ENCODE peak calls at places on chromosomes 11 and 22, in four cellular contexts. One of them, this sample, is unnamed.

GRCh38 chr22:48320671-48321515 is 1506.8 kb downstream of the BRD1 start:
- DNase-seq in HFF-Myc: no peak
- DNase-seq in fibroblast of mammary gland: no peak
- DNase-seq in heart right ventricle: no peak
- DNase-seq in this sample: no peak

GRCh38 chr11:66323684-66324083 is 6.8 kb upstream of the CD248 start:
- DNase-seq in HFF-Myc: no peak
- DNase-seq in fibroblast of mammary gland: no peak
- DNase-seq in heart right ventricle: no peak
- DNase-seq in this sample: no peak

GRCh38 chr11:26276798-26277424 is 55.0 kb upstream of the ANO3 start:
- DNase-seq in HFF-Myc: peak; percentile 46
- DNase-seq in fibroblast of mammary gland: peak; percentile 82
- DNase-seq in heart right ventricle: peak; percentile 11
- DNase-seq in this sample: peak; percentile 66

GRCh38 chr11:1528710-1529109 is 42.1 kb upstream of the MOB2 start:
- DNase-seq in HFF-Myc: no peak
- DNase-seq in fibroblast of mammary gland: no peak
- DNase-seq in heart right ventricle: no peak
- DNase-seq in this sample: no peak

GRCh38 chr22:28333106-28333505 is 346.5 kb downstream of the TTC28 start:
- DNase-seq in HFF-Myc: no peak
- DNase-seq in fibroblast of mammary gland: no peak
- DNase-seq in heart right ventricle: no peak
- DNase-seq in this sample: no peak

GRCh38 chr11:118643995-118644345 is 35.5 kb downstream of the TREH start:
- DNase-seq in HFF-Myc: no peak
- DNase-seq in fibroblast of mammary gland: no peak
- DNase-seq in heart right ventricle: no peak
- DNase-seq in this sample: no peak

GRCh38 chr11:96319901-96320656 is 22.9 kb downstream of the MAML2 start:
- DNase-seq in HFF-Myc: no peak
- DNase-seq in fibroblast of mammary gland: no peak
- DNase-seq in heart right ventricle: no peak
- DNase-seq in this sample: no peak

GRCh38 chr22:29093501-29093921 is 20.7 kb downstream of the KREMEN1 start:
- DNase-seq in HFF-Myc: peak; percentile 94
- DNase-seq in fibroblast of mammary gland: peak; percentile 90
- DNase-seq in heart right ventricle: no peak
- DNase-seq in this sample: no peak

GRCh38 chr22:33969052-33969451 is 48.8 kb upstream of the LARGE1 start:
- DNase-seq in HFF-Myc: no peak
- DNase-seq in fibroblast of mammary gland: peak; percentile 3
- DNase-seq in heart right ventricle: no peak
- DNase-seq in this sample: no peak

GRCh38 chr11:2777396-2777795 is 77.6 kb upstream of the KCNQ1OT1 start:
- DNase-seq in HFF-Myc: no peak
- DNase-seq in fibroblast of mammary gland: no peak
- DNase-seq in heart right ventricle: no peak
- DNase-seq in this sample: no peak

GRCh38 chr11:126163074-126163700 is 48.3 kb downstream of the RPUSD4 start:
- DNase-seq in HFF-Myc: peak; percentile 69
- DNase-seq in fibroblast of mammary gland: peak; percentile 88
- DNase-seq in heart right ventricle: no peak
- DNase-seq in this sample: no peak

GRCh38 chr11:1929621-1930447 is 10.3 kb downstream of the TNNT3 start:
- DNase-seq in HFF-Myc: no peak
- DNase-seq in fibroblast of mammary gland: no peak
- DNase-seq in heart right ventricle: no peak
- DNase-seq in this sample: no peak

GRCh38 chr22:45240137-45240809 is 421 bp downstream of the KIAA0930 start:
- DNase-seq in HFF-Myc: no peak
- DNase-seq in fibroblast of mammary gland: no peak
- DNase-seq in heart right ventricle: peak; percentile 42
- DNase-seq in this sample: peak; percentile 37

GRCh38 chr11:33936745-33937612 is 45.1 kb upstream of the LMO2 start:
- DNase-seq in HFF-Myc: no peak
- DNase-seq in fibroblast of mammary gland: peak; percentile 57
- DNase-seq in heart right ventricle: peak; percentile 53
- DNase-seq in this sample: no peak

GRCh38 chr11:75588067-75588481 is 26.0 kb downstream of the SERPINH1 start:
- DNase-seq in HFF-Myc: no peak
- DNase-seq in fibroblast of mammary gland: no peak
- DNase-seq in heart right ventricle: no peak
- DNase-seq in this sample: no peak

GRCh38 chr11:114064216-114064615 is 4.7 kb downstream of the ZBTB16 start:
- DNase-seq in HFF-Myc: no peak
- DNase-seq in fibroblast of mammary gland: no peak
- DNase-seq in heart right ventricle: no peak
- DNase-seq in this sample: no peak

GRCh38 chr11:9739108-9739507 is 75.2 kb downstream of the SWAP70 start:
- DNase-seq in HFF-Myc: no peak
- DNase-seq in fibroblast of mammary gland: no peak
- DNase-seq in heart right ventricle: no peak
- DNase-seq in this sample: peak; percentile 63

GRCh38 chr11:62069374-62069773 is 54.4 kb upstream of the INCENP start:
- DNase-seq in HFF-Myc: no peak
- DNase-seq in fibroblast of mammary gland: no peak
- DNase-seq in heart right ventricle: no peak
- DNase-seq in this sample: peak; percentile 30

GRCh38 chr22:29346659-29347058 is 31.2 kb upstream of the RASL10A start:
- DNase-seq in HFF-Myc: no peak
- DNase-seq in fibroblast of mammary gland: no peak
- DNase-seq in heart right ventricle: no peak
- DNase-seq in this sample: no peak

GRCh38 chr11:86459682-86460460 is 85.2 kb downstream of the CCDC81 start:
- DNase-seq in HFF-Myc: peak; percentile 71
- DNase-seq in fibroblast of mammary gland: peak; percentile 92
- DNase-seq in heart right ventricle: peak; percentile 55
- DNase-seq in this sample: no peak

GRCh38 chr22:22787805-22788459 is 99.7 kb upstream of the IGLL5 start:
- DNase-seq in HFF-Myc: peak; percentile 6
- DNase-seq in fibroblast of mammary gland: peak; percentile 58
- DNase-seq in heart right ventricle: peak; percentile 48
- DNase-seq in this sample: peak; percentile 72

GRCh38 chr11:66284526-66285078 is 4.3 kb downstream of the YIF1A start:
- DNase-seq in HFF-Myc: no peak
- DNase-seq in fibroblast of mammary gland: no peak
- DNase-seq in heart right ventricle: no peak
- DNase-seq in this sample: no peak

GRCh38 chr11:65355013-65355775 is 643 bp downstream of the TIGD3 start:
- DNase-seq in HFF-Myc: no peak
- DNase-seq in fibroblast of mammary gland: no peak
- DNase-seq in heart right ventricle: peak; percentile 38
- DNase-seq in this sample: peak; percentile 48

GRCh38 chr11:90753546-90753945 is 530.7 kb upstream of the CHORDC1 start:
- DNase-seq in HFF-Myc: no peak
- DNase-seq in fibroblast of mammary gland: no peak
- DNase-seq in heart right ventricle: no peak
- DNase-seq in this sample: no peak

DNA sequence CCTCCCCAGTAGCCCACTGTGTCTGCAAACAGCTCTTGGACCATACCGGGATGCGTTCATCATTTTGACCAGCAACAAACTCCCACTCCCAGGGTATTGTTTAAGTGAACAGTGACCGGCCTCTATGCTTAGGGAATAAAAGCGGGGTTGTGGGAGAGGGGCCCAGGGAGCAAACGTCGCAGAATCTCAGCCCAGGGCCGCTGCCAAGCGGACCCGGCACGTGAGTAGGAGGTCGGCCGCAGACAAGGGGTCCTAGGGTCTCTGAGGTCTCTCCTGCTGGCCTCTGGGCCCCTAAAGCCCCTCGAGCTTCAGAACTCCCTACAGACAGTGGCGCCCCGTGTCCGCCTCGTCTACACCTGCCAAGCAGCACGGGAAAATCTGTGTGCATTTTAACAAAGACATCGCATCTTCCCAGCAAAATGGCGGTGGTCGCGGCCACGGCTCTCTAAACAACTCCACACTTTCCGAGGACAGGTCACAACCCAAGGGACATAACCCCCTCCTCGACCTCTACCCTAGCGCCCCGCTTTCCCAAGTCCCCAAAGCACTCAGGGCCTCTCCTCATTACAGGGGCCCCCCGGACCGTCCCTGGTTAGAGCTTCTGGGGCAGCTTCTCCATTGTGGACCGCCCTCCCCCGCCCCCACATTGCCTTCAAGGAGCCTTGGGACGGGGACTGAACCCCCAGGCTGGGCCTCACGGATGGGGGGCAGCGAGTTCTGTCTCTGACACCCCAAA is 3.9 kb upstream of the GCAT start:
- DNase-seq in HFF-Myc: no peak
- DNase-seq in fibroblast of mammary gland: no peak
- DNase-seq in heart right ventricle: no peak
- DNase-seq in this sample: no peak
- H3K4me3 ChIP-seq in HFF-Myc: no peak overlapping the region
- H3K4me3 ChIP-seq in fibroblast of mammary gland: no peak overlapping the region
- H3K4me3 ChIP-seq in heart right ventricle: peak overlapping the region; percentile 85
- H3K4me3 ChIP-seq in this sample: no peak overlapping the region

DNA sequence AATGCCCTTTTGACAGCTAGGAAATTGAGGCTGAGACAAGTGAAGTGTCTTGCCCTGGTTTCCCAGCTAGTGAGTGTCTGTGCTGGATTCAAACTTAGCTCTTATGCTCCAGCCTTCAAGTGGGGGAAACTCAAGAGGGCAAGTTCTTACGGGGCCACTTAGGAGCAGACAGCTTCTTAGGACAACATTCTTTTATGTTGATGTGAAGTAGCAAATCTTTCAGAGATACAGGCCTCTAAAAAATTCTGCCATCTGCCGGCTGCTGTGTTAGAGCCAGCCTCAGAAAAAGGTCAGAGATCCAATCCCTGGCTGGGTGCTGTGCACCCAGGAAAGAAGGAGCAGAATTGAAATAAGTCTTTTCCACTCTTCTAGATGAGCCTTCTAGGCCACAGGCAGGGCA is 26.6 kb downstream of the TIMP3 start:
- DNase-seq in HFF-Myc: no peak
- DNase-seq in fibroblast of mammary gland: no peak
- DNase-seq in heart right ventricle: no peak
- DNase-seq in this sample: no peak
- TF ChIP-seq CTCF in HFF-Myc: peak; percentile 24
- TF ChIP-seq CTCF in fibroblast of mammary gland: no peak
- TF ChIP-seq CTCF in heart right ventricle: peak; percentile 51
- TF ChIP-seq CTCF in this sample: no peak

DNA sequence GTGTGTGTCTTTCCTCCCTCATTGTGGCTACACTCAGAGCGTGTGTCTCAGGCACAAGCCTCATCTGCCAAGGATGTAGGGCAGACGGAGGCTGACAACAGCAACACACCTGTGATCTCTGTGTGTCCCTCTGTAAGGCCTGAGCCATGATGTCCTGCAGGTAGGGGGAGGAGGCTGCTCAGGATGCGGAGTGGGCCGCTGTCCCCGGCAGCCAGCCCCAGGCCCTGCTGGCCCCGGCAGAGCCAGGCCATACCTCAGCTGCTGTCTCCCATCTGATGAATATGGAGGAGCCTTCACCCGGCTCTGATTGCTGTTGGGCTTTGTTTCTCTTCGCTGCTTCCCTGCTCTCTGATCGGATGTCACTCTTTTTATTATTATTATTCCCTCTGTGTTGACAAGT is 83.7 kb upstream of the NCAM1 start:
- DNase-seq in HFF-Myc: no peak
- DNase-seq in fibroblast of mammary gland: no peak
- DNase-seq in heart right ventricle: no peak
- DNase-seq in this sample: no peak
- H3K4me3 ChIP-seq in HFF-Myc: no peak overlapping the region
- H3K4me3 ChIP-seq in fibroblast of mammary gland: no peak overlapping the region
- H3K4me3 ChIP-seq in heart right ventricle: no peak overlapping the region
- H3K4me3 ChIP-seq in this sample: no peak overlapping the region

DNA sequence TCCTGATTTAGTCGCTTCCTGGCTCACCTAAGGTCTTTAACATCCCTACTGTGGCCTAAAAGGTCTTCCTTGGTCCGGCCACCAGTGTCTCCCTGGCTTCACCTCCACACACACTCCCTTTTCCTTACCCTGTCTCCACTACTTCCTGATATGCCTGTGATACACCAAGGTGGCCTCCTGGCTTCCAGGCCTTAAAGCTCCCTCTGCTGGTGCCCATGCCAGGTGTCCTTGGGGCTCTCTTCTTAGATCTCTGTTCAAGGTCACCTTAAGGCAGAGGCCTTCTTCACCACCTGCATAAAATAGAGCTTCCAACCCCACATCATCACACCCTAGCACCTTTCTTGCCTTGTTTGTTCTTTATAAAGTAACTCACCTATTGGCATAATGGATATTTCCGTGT is 787.7 kb downstream of the NTM start:
- DNase-seq in HFF-Myc: no peak
- DNase-seq in fibroblast of mammary gland: peak; percentile 25
- DNase-seq in heart right ventricle: no peak
- DNase-seq in this sample: peak; percentile 48
- TF ChIP-seq CTCF in HFF-Myc: peak; percentile 61
- TF ChIP-seq CTCF in fibroblast of mammary gland: peak; percentile 46
- TF ChIP-seq CTCF in heart right ventricle: no peak
- TF ChIP-seq CTCF in this sample: peak; percentile 55

This sample was measured in GM12865.